ENCODE peak calls at places on chromosomes 4 and X, in seven cellular contexts. H, M, Y, B, Q, N and D are unnamed samples.

GRCh38 chrX:107760304-107761077 is 15.1 kb downstream of the TSC22D3 start:
- DNase-seq in H (no peak), M (no peak), Y (no peak), B (no peak), Q (no peak), N (no peak), D (no peak)

GRCh38 chr4:105520819-105521790 is 31.3 kb upstream of the ARHGEF38 start:
- DNase-seq in H (peak; percentile 63), M (no peak), Y (peak; percentile 57), B (no peak), Q (peak; percentile 11), N (no peak), D (no peak)

GRCh38 chrX:13109811-13110210 is 65.4 kb upstream of the FAM9C start:
- DNase-seq in H (peak; percentile 56), M (no peak), Y (no peak), B (no peak), Q (no peak), N (no peak), D (no peak)

GRCh38 chr4:34861661-34862060 is 1382.7 kb downstream of the ARAP2 start:
- DNase-seq in H (no peak), M (no peak), Y (no peak), B (no peak), Q (no peak), N (no peak), D (no peak)

GRCh38 chr4:54058171-54058570 is 6.2 kb downstream of the CHIC2 start:
- DNase-seq in H (no peak), M (no peak), Y (no peak), B (no peak), Q (no peak), N (no peak), D (no peak)

GRCh38 chr4:94434505-94434904 is 17.2 kb upstream of the PDLIM5 start:
- DNase-seq in H (no peak), M (no peak), Y (no peak), B (no peak), Q (no peak), N (no peak), D (no peak)

GRCh38 chr4:137635108-137635507 is 102.8 kb upstream of the PCDH18 start:
- DNase-seq in H (no peak), M (no peak), Y (no peak), B (no peak), Q (no peak), N (no peak), D (no peak)

GRCh38 chrX:103554687-103555417 is 30.5 kb upstream of the TCEAL4 start:
- DNase-seq in H (peak; percentile 67), M (no peak), Y (peak; percentile 26), B (peak; percentile 51), Q (peak; percentile 15), N (peak; percentile 59), D (no peak)

GRCh38 chr4:102344520-102344954 is 745 bp downstream of the SLC39A8 start:
- DNase-seq in H (peak; percentile 63), M (peak; percentile 76), Y (peak; percentile 81), B (peak; percentile 53), Q (no peak), N (no peak), D (no peak)

GRCh38 chr4:60663769-60664168 is 536.4 kb upstream of the ADGRL3 start:
- DNase-seq in H (no peak), M (no peak), Y (no peak), B (no peak), Q (no peak), N (no peak), D (no peak)

GRCh38 chrX:151801980-151802379 is 67.4 kb downstream of the CNGA2 start:
- DNase-seq in H (peak; percentile 8), M (no peak), Y (peak; percentile 18), B (no peak), Q (no peak), N (no peak), D (no peak)

GRCh38 chr4:16609170-16609758 is 289.2 kb downstream of the LDB2 start:
- DNase-seq in H (no peak), M (no peak), Y (peak; percentile 86), B (no peak), Q (no peak), N (no peak), D (no peak)

GRCh38 chrX:2628751-2629315 is 62.3 kb upstream of the CD99 start:
- DNase-seq in H (no peak), M (no peak), Y (no peak), B (no peak), Q (no peak), N (peak; percentile 12), D (no peak)

GRCh38 chr4:71259911-71260331 is 78.9 kb upstream of the SLC4A4 start:
- DNase-seq in H (no peak), M (no peak), Y (no peak), B (peak; percentile 17), Q (no peak), N (no peak), D (peak; percentile 81)

GRCh38 chr4:74292111-74292870 is 16.0 kb upstream of the EPGN start:
- DNase-seq in H (no peak), M (no peak), Y (no peak), B (no peak), Q (no peak), N (no peak), D (no peak)

GRCh38 chr4:169283114-169283509 is 12.4 kb upstream of the SH3RF1 start:
- DNase-seq in H (no peak), M (no peak), Y (no peak), B (no peak), Q (peak; percentile 62), N (no peak), D (peak; percentile 78)

GRCh38 chr4:43843501-43843900 is 605.1 kb downstream of the KCTD8 start:
- DNase-seq in H (no peak), M (no peak), Y (no peak), B (no peak), Q (no peak), N (no peak), D (no peak)

GRCh38 chrX:1418901-1419544 is 27.1 kb upstream of the SLC25A6 start:
- DNase-seq in H (no peak), M (no peak), Y (no peak), B (no peak), Q (no peak), N (no peak), D (no peak)

GRCh38 chr4:151276787-151277557 is at the start of gene PRSS48:
- DNase-seq in H (peak; percentile 65), M (peak; percentile 65), Y (peak; percentile 80), B (no peak), Q (no peak), N (peak; percentile 3), D (no peak)

GRCh38 chr4:140286503-140286902 is 86.9 kb upstream of the SCOC start:
- DNase-seq in H (no peak), M (no peak), Y (no peak), B (no peak), Q (no peak), N (no peak), D (no peak)

GRCh38 chr4:1241466-1241935 is 7.4 kb downstream of the CTBP1 start:
- DNase-seq in H (no peak), M (peak; percentile 53), Y (no peak), B (no peak), Q (no peak), N (no peak), D (no peak)

GRCh38 chr4:749771-750666 is 44.4 kb downstream of the PCGF3 start:
- DNase-seq in H (peak; percentile 68), M (no peak), Y (no peak), B (no peak), Q (no peak), N (no peak), D (no peak)

GRCh38 chr4:182447938-182448280 is 204.7 kb downstream of the TENM3 start:
- DNase-seq in H (peak; percentile 7), M (no peak), Y (peak; percentile 18), B (no peak), Q (no peak), N (no peak), D (no peak)

GRCh38 chr4:78732332-78733104 is 43.6 kb upstream of the BMP2K start:
- DNase-seq in H (peak; percentile 28), M (no peak), Y (no peak), B (no peak), Q (no peak), N (no peak), D (no peak)
- H3K27ac ChIP-seq in H (no peak overlapping the region), M (no peak overlapping the region), Y (no peak overlapping the region), B (no peak overlapping the region), Q (no peak overlapping the region), N (no peak overlapping the region), D (no peak overlapping the region)

GRCh38 chrX:24483596-24483995 is 18.5 kb downstream of the PDK3 start:
- DNase-seq in H (no peak), M (no peak), Y (no peak), B (no peak), Q (no peak), N (no peak), D (no peak)

GRCh38 chrX:24482823-24483410 is 17.8 kb downstream of the PDK3 start:
- DNase-seq in H (no peak), M (no peak), Y (no peak), B (no peak), Q (no peak), N (no peak), D (no peak)

GRCh38 chrX:24479924-24480722 is 15.0 kb downstream of the PDK3 start:
- DNase-seq in H (peak; percentile 4), M (no peak), Y (no peak), B (peak; percentile 26), Q (no peak), N (peak; percentile 62), D (no peak)

GRCh38 chrX:24475480-24475879 is 10.4 kb downstream of the PDK3 start:
- DNase-seq in H (no peak), M (no peak), Y (no peak), B (no peak), Q (no peak), N (no peak), D (no peak)

DNA sequence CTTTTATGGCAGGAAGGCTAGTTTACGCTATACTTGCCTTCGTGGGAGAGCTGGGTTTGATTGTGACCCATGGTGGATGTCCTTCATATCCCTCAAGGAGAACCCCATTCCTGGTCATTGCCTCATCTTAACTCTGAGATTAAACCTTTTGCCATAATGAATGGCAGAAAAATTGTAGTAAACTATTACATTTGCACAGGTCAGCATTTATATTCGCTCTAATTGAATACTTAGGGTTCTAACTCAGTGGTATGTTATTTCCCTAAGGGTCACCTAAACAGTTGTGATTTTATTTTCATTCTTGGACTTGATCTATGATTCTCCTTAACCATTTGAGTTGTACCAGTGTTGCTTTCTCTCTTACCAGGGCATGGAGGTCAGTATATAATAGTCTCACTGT is 13.4 kb downstream of the PDK3 start:
- DNase-seq in H (no peak), M (no peak), Y (no peak), B (no peak), Q (no peak), N (no peak), D (no peak)
- H3K27ac ChIP-seq in H (no peak overlapping the region), M (no peak overlapping the region), Y (no peak overlapping the region), B (peak overlapping the region; percentile 50), Q (no peak overlapping the region), N (peak overlapping the region; percentile 81), D (no peak overlapping the region)

GRCh38 chr4:123338715-123339114 is 57.9 kb upstream of the SPRY1 start:
- DNase-seq in H (peak; percentile 53), M (no peak), Y (no peak), B (no peak), Q (no peak), N (no peak), D (no peak)
- H3K27ac ChIP-seq in H (no peak overlapping the region), M (no peak overlapping the region), Y (no peak overlapping the region), B (no peak overlapping the region), Q (no peak overlapping the region), N (no peak overlapping the region), D (no peak overlapping the region)

GRCh38 chr4:72606751-72607150 is 37.7 kb upstream of the ADAMTS3 start:
- DNase-seq in H (no peak), M (no peak), Y (no peak), B (no peak), Q (no peak), N (no peak), D (no peak)

GRCh38 chr4:72604324-72604723 is 35.3 kb upstream of the ADAMTS3 start:
- DNase-seq in H (peak; percentile 2), M (no peak), Y (no peak), B (peak; percentile 23), Q (no peak), N (no peak), D (no peak)

GRCh38 chr4:72602396-72602795 is 33.4 kb upstream of the ADAMTS3 start:
- DNase-seq in H (no peak), M (no peak), Y (no peak), B (no peak), Q (no peak), N (no peak), D (no peak)
- H3K27ac ChIP-seq in H (no peak overlapping the region), M (no peak overlapping the region), Y (no peak overlapping the region), B (no peak overlapping the region), Q (no peak overlapping the region), N (no peak overlapping the region), D (no peak overlapping the region)